ENCODE peak calls at places on chromosomes 3 and 15, in eight cellular contexts. H, O, G, W, D, L, E and T are unnamed samples.

GRCh38 chr3:102348904-102349303 is 85.9 kb upstream of the ZPLD1 start:
- DNase-seq in H (no peak), O (no peak), G (no peak), W (no peak), D (no peak), L (no peak), E (no peak), T (no peak)

GRCh38 chr15:55290361-55291057 is 896 bp upstream of the RAB27A start:
- DNase-seq in H (peak), O (peak), G (peak), W (peak), D (peak), L (peak), E (peak), T (peak)

GRCh38 chr15:91694131-91694828 is 159.2 kb upstream of the SLCO3A1 start:
- DNase-seq in H (no peak), O (peak), G (no peak), W (no peak), D (no peak), L (no peak), E (peak), T (peak)

GRCh38 chr3:149657458-149657795 is 398 bp downstream of the WWTR1 start:
- DNase-seq in H (no peak), O (peak), G (no peak), W (no peak), D (no peak), L (no peak), E (no peak), T (no peak)

GRCh38 chr3:89300976-89301375 is 193.6 kb downstream of the EPHA3 start:
- DNase-seq in H (no peak), O (no peak), G (no peak), W (no peak), D (no peak), L (no peak), E (no peak), T (no peak)

GRCh38 chr15:79003301-79003700 is 58.5 kb upstream of the CTSH start:
- DNase-seq in H (no peak), O (no peak), G (no peak), W (no peak), D (no peak), L (no peak), E (no peak), T (no peak)

GRCh38 chr3:126034481-126035361 is 49.2 kb downstream of the SLC41A3 start:
- DNase-seq in H (no peak), O (no peak), G (no peak), W (no peak), D (no peak), L (no peak), E (no peak), T (no peak)

GRCh38 chr3:148873928-148874326 is 8.8 kb downstream of the CPA3 start:
- DNase-seq in H (no peak), O (no peak), G (no peak), W (no peak), D (no peak), L (no peak), E (no peak), T (no peak)

GRCh38 chr15:71951134-71951533 is 140.8 kb downstream of the NR2E3 start:
- DNase-seq in H (no peak), O (no peak), G (no peak), W (no peak), D (no peak), L (no peak), E (no peak), T (no peak)

GRCh38 chr3:151909720-151910405 is 36.4 kb downstream of the SUCNR1 start:
- DNase-seq in H (no peak), O (no peak), G (no peak), W (no peak), D (no peak), L (no peak), E (no peak), T (no peak)

GRCh38 chr3:154730221-154730620 is 300.2 kb upstream of the GPR149 start:
- DNase-seq in H (no peak), O (no peak), G (no peak), W (no peak), D (no peak), L (no peak), E (peak), T (no peak)

GRCh38 chr15:80418892-80419537 is 14.8 kb downstream of the ARNT2 start:
- DNase-seq in H (no peak), O (no peak), G (no peak), W (no peak), D (peak), L (no peak), E (peak), T (no peak)

GRCh38 chr3:41933154-41933676 is 28.7 kb downstream of the ULK4 start:
- DNase-seq in H (no peak), O (no peak), G (no peak), W (no peak), D (no peak), L (no peak), E (no peak), T (no peak)